ENCODE peak calls at places on chromosomes 2 and 18, in six cellular contexts. I is cardiac muscle cell, O is mammary epithelial cell, K is dorsolateral prefrontal cortex, Z is adrenal gland, R is HCT116. J is an unnamed sample.
A peak's percentile ranks its signal among the peaks of the same experiment; 100 is the strongest.

GRCh38 chr18:41072946-41073345 is 882.1 kb upstream of the PIK3C3 start:
- DNase-seq in K (no peak), O (no peak), I (no peak), Z (no peak), R (no peak), J (no peak)

GRCh38 chr18:27748336-27748735 is 428.6 kb downstream of the CDH2 start:
- DNase-seq in O (no peak), I (no peak), K (no peak), R (no peak), Z (no peak), J (no peak)

GRCh38 chr2:178238144-178238521 is 43.8 kb downstream of the OSBPL6 start:
- DNase-seq in K (no peak), R (no peak), Z (no peak), I (peak; percentile 38), O (peak; percentile 43), J (no peak)

GRCh38 chr2:506866-507265 is 170.3 kb downstream of the TMEM18 start:
- DNase-seq in O (no peak), I (no peak), Z (no peak), R (no peak), K (no peak), J (no peak)

GRCh38 chr18:61896767-61897166 is 4.0 kb upstream of the RNF152 start:
- DNase-seq in O (peak; percentile 98), R (no peak), K (no peak), Z (peak; percentile 76), I (peak; percentile 64), J (peak; percentile 89)

GRCh38 chr2:95345415-95346235 is 48.5 kb downstream of the KCNIP3 start:
- DNase-seq in R (peak; percentile 60), O (peak; percentile 77), I (peak; percentile 92), K (peak; percentile 77), Z (peak; percentile 76), J (peak; percentile 73)

GRCh38 chr2:107728586-107728985 is 98.1 kb upstream of the RGPD4 start:
- DNase-seq in O (no peak), Z (no peak), R (no peak), K (no peak), I (no peak), J (no peak)

GRCh38 chr2:45773909-45774308 is 122.4 kb downstream of the PRKCE start:
- DNase-seq in I (no peak), Z (no peak), R (no peak), O (no peak), K (no peak), J (no peak)

GRCh38 chr2:199804831-199805230 is 46.2 kb downstream of the FTCDNL1 start:
- DNase-seq in K (no peak), R (no peak), I (no peak), Z (no peak), O (no peak), J (peak; percentile 22)

GRCh38 chr2:6968319-6969100 is 51.3 kb downstream of the RNF144A start:
- DNase-seq in I (peak; percentile 61), R (no peak), K (no peak), O (no peak), Z (no peak), J (no peak)
- TF ChIP-seq CTCF in I (peak; percentile 16), R (no peak), K (peak; percentile 66), O (no peak), Z (no peak), J (no peak)

GRCh38 chr18:25992566-25992965 is 97.8 kb downstream of the SS18 start:
- DNase-seq in R (no peak), Z (no peak), O (no peak), I (no peak), K (no peak), J (no peak)
- H3K27ac ChIP-seq in R (no peak overlapping the region), Z (no peak overlapping the region), O (no peak overlapping the region), I (no peak overlapping the region), K (no peak overlapping the region), J (no peak overlapping the region)

DNA sequence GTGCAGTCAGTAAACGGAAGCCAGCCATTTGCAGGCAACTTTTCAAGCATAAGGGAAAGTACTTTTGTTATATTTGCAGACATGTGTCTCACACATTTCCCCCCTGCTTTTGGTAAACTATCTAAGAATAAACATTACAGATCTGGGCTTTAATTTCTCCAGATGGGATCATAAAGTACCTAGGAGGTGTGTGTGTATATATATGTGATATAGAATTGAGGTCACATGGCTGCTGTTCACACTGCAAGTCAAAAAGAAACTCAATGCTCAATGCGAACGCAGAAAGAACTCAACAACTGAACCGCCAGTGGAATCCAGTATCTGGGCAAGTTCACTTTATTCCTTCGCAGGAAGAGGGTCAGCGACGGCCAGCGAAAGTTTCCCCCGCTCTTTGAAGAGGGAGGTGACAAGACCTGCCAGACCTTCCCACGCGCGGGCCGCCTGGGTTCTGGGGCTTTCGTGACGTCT is 17.7 kb downstream of the POU3F3 start:
- DNase-seq in K (no peak), R (no peak), O (no peak), Z (no peak), I (no peak), J (no peak)
- H3K27me3 ChIP-seq in K (no peaks in the 10 kb centered on the region), R (peaks cover 4% of the 10 kb centered on the region), O (peaks cover 40% of the 10 kb centered on the region), Z (peaks cover 40% of the 10 kb centered on the region), I (peaks cover 100% of the 10 kb centered on the region), J (peaks cover 80% of the 10 kb centered on the region)

GRCh38 chr2:15940661-15941482 is 522 bp downstream of the MYCN start:
- DNase-seq in R (no peak), K (no peak), Z (no peak), I (no peak), O (peak; percentile 46), J (peak; percentile 18)

GRCh38 chr2:15937882-15938802 is 2.2 kb upstream of the MYCN start:
- DNase-seq in R (no peak), O (no peak), I (no peak), Z (no peak), K (no peak), J (no peak)

GRCh38 chr2:15938803-15939555 is 1.4 kb upstream of the MYCN start:
- DNase-seq in O (no peak), Z (no peak), K (no peak), R (no peak), I (no peak), J (no peak)

GRCh38 chr2:15939854-15940660 is at the start of gene MYCN:
- DNase-seq in I (peak; percentile 53), R (no peak), Z (no peak), K (peak; percentile 73), O (peak; percentile 76), J (peak; percentile 26)

GRCh38 chr2:15939556-15939853 is 845 bp upstream of the MYCN start:
- DNase-seq in K (peak; percentile 80), R (peak; percentile 40), O (peak; percentile 11), I (no peak), Z (peak; percentile 36), J (no peak)
- TF ChIP-seq CTCF in K (no peak), R (no peak), O (no peak), I (no peak), Z (no peak), J (no peak)

J was measured in foreskin keratinocyte.